ENCODE peak calls at places on chromosomes 13 and 19, in seven cellular contexts. V is vagina, A is bronchial epithelial cell, M is cardiac fibroblast, N is cardiac muscle cell, J is choroid plexus epithelial cell, O is mammary epithelial cell. Q is an unnamed sample.

GRCh38 chr19:17848598-17849292 is 963 bp upstream of the JAK3 start:
- DNase-seq in J (no peak), N (no peak), A (no peak), M (no peak), V (no peak), O (no peak), Q (no peak)

GRCh38 chr19:36054733-36055686 is at the start of gene WDR62:
- DNase-seq in V (no peak), M (no peak), N (peak), A (no peak), J (peak), O (peak), Q (peak)

GRCh38 chr13:32838985-32839384 is 177.2 kb upstream of the KL start:
- DNase-seq in A (no peak), J (peak), N (no peak), O (no peak), M (peak), V (no peak), Q (peak)

GRCh38 chr13:39655569-39656324 is at the start of gene COG6:
- DNase-seq in N (peak), A (peak), J (peak), M (peak), O (peak), V (no peak), Q (peak)

GRCh38 chr19:1064661-1065605 is 2.0 kb upstream of the ARHGAP45 start:
- DNase-seq in V (no peak), M (peak), N (peak), J (peak), A (peak), O (peak), Q (peak)

GRCh38 chr19:57406516-57407123 is 4.3 kb upstream of the ZNF17 start:
- DNase-seq in M (peak), O (peak), N (peak), V (no peak), A (peak), J (peak), Q (peak)

GRCh38 chr19:1104452-1105216 is 840 bp downstream of the GPX4 start:
- DNase-seq in A (peak), M (peak), V (no peak), J (peak), O (peak), N (peak), Q (peak)

GRCh38 chr13:98509271-98510155 is 67.4 kb downstream of the STK24 start:
- DNase-seq in O (peak), V (no peak), N (no peak), J (peak), A (peak), M (peak), Q (peak)

GRCh38 chr13:38783992-38784875 is 97.4 kb downstream of the FREM2 start:
- DNase-seq in N (no peak), V (no peak), M (no peak), J (no peak), A (peak), O (no peak), Q (no peak)

GRCh38 chr13:97724450-97724849 is 229.0 kb upstream of the IPO5 start:
- DNase-seq in O (no peak), J (peak), A (no peak), N (no peak), M (no peak), V (peak), Q (peak)

GRCh38 chr13:102814025-102814607 is 15.2 kb downstream of the BIVM start:
- DNase-seq in N (no peak), M (no peak), A (no peak), V (no peak), O (no peak), J (no peak), Q (no peak)

GRCh38 chr19:3981736-3982681 is 3.3 kb downstream of the EEF2 start:
- DNase-seq in O (no peak), N (no peak), V (no peak), M (no peak), J (peak), A (no peak), Q (no peak)

GRCh38 chr13:20150561-20150960 is 10.3 kb downstream of the GJA3 start:
- DNase-seq in O (no peak), V (no peak), M (no peak), A (no peak), J (no peak), N (no peak), Q (no peak)

GRCh38 chr19:2282062-2282861 is at the start of gene PEAK3:
- DNase-seq in V (no peak), A (no peak), O (no peak), N (peak), J (peak), M (peak), Q (peak)

GRCh38 chr13:42064259-42064658 is 15.8 kb downstream of the DGKH start:
- DNase-seq in M (peak), N (no peak), J (peak), A (peak), O (peak), V (no peak), Q (peak)

GRCh38 chr19:4922530-4923378 is 13.5 kb downstream of the UHRF1 start:
- DNase-seq in O (no peak), V (no peak), A (no peak), M (no peak), N (no peak), J (peak), Q (no peak)

GRCh38 chr13:105678072-105678471 is 857.4 kb downstream of the EFNB2 start:
- DNase-seq in O (no peak), N (no peak), A (no peak), M (no peak), V (no peak), J (no peak), Q (no peak)

GRCh38 chr19:43610493-43610892 is 1.4 kb upstream of the SRRM5 start:
- DNase-seq in V (no peak), O (no peak), M (peak), A (no peak), N (no peak), J (peak), Q (peak)

DNA sequence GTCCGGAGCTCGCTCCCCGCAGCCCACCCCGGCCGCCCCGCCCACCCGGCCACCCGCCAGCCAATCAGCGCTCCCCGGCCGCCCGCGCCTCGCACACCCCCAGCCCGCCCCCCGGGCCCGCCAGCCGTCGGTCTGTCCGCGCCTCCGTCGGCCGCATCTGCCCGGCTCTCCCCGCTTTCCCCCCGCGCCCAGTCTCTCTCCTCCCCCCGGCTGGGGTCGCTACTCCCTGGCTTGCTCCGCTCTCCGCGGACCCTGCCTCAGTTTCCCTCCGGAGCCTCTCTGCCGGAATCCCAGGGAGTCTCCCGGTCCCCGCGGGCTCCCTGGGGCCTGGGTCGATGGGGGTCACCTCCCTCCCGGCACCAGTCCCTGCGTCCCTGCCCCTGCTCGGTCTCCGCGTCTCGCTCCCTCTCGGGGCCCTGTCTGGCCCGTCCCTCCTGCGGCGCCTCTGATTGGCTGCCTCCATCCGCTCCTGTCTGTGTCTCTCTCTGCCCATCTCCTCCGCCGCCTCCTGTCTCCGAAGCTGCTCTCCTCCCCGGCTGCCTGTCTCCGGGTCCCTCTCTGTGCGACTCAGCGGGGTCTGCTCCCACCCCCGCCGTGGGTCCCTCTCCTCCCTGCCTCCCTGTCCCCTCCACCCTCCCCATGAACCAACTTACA is 485 bp downstream of the IL11 start:
- DNase-seq in N (peak), A (peak), M (peak), J (peak), O (peak), V (no peak), Q (peak)
- H3K4me3 ChIP-seq in N (peak), A (peak), M (peak), J (peak), O (peak), V (peak), Q (peak)

GRCh38 chr19:45886427-45887310 is 728 bp upstream of the IRF2BP1 start:
- DNase-seq in J (peak), M (peak), V (peak), A (peak), O (peak), N (peak), Q (peak)
- TF ChIP-seq CTCF in J (no peak), M (no peak), V (no peak), A (no peak), O (no peak), N (no peak), Q (no peak)

GRCh38 chr13:78608254-78608704 is 4.9 kb upstream of the POU4F1 start:
- DNase-seq in M (no peak), N (no peak), V (no peak), O (no peak), J (no peak), A (no peak), Q (no peak)
- H3K4me3 ChIP-seq in M (peak), N (peak), V (peak), O (peak), J (no peak), A (no peak), Q (no peak)

GRCh38 chr13:75468602-75469001 is 13.4 kb downstream of the TBC1D4 start:
- DNase-seq in O (no peak), N (no peak), A (no peak), V (no peak), J (no peak), M (no peak), Q (no peak)
- TF ChIP-seq CTCF in O (no peak), N (no peak), A (no peak), V (no peak), J (no peak), M (no peak), Q (no peak)

GRCh38 chr19:5995606-5996005 is 17.7 kb upstream of the RANBP3 start:
- DNase-seq in V (no peak), M (no peak), N (no peak), O (no peak), J (no peak), A (no peak), Q (no peak)

GRCh38 chr19:5996102-5996501 is 18.2 kb upstream of the RANBP3 start:
- DNase-seq in V (no peak), J (no peak), O (no peak), A (no peak), N (no peak), M (no peak), Q (no peak)

GRCh38 chr19:5994407-5995165 is 16.6 kb upstream of the RANBP3 start:
- DNase-seq in M (no peak), V (no peak), A (no peak), J (no peak), O (no peak), N (no peak), Q (no peak)

GRCh38 chr19:5992756-5993155 is 14.8 kb upstream of the RANBP3 start:
- DNase-seq in O (no peak), J (no peak), M (no peak), V (no peak), A (no peak), N (no peak), Q (no peak)

DNA sequence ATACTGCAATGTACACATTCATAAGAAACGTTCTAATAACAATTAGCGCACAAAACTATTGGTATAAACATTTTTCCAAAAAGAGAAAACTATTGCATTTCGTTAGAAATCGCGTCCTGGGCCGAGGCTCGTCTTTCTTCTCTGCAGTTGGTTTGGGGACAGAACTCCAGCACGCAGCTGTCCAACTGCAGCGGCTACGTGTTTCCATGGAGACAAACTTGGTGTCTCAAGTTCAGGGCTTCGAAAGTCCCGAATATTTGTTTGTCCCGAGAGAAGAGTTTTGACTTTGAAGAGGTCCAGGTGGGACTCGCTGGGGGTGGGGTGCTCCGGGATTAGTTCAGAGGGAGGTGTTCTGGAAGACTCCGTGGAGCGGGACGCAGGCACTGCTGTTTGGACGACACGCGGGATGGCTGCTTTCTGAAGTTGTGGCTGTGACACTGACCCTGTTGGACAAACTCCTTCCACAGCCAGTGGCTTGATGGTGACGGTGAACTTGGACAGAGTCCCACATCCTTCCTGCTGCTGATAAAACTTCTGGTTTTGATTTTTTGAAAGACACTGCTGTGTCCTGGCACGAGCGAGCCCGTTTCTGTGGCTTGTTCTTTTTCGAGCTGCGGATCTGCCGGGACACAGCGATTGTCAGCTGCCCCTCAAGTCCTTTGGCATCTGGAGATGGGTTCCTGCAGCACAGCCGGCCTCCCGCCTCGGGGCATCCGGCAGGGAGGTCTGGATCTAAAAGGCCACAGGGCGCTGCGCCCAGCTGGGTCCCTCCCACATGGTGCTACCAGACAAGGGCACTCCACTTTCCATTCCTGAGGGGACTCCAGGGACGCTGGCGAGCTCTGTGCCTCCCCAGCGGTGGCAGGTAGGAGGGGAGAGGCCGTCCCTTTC is 15.8 kb upstream of the RANBP3 start:
- DNase-seq in O (no peak), M (no peak), A (no peak), J (peak), V (no peak), N (no peak), Q (no peak)
- H3K4me3 ChIP-seq in O (no peak), M (no peak), A (no peak), J (peak), V (no peak), N (no peak), Q (no peak)

GRCh38 chr19:16026756-16027155 is 49.5 kb upstream of the TPM4 start:
- DNase-seq in J (no peak), A (no peak), N (no peak), O (no peak), M (no peak), V (no peak), Q (no peak)

GRCh38 chr19:16023558-16023915 is 52.8 kb upstream of the TPM4 start:
- DNase-seq in V (no peak), M (no peak), N (no peak), J (no peak), O (no peak), A (no peak), Q (no peak)

GRCh38 chr19:16026131-16026530 is 50.2 kb upstream of the TPM4 start:
- DNase-seq in O (no peak), M (no peak), A (no peak), N (no peak), J (no peak), V (no peak), Q (no peak)

GRCh38 chr19:16024266-16025107 is 51.8 kb upstream of the TPM4 start:
- DNase-seq in V (no peak), J (no peak), M (no peak), O (no peak), A (no peak), N (no peak), Q (no peak)

GRCh38 chr19:16025108-16026101 is 50.9 kb upstream of the TPM4 start:
- DNase-seq in O (peak), J (peak), V (no peak), A (peak), N (no peak), M (peak), Q (peak)
- TF ChIP-seq CTCF in O (peak), J (peak), V (no peak), A (peak), N (peak), M (peak), Q (peak)